ENCODE peak calls at places on chromosomes 2 and 18, in eight cellular contexts. One of them, this sample, is unnamed.

GRCh38 chr18:62625019-62625418 is 90.3 kb upstream of the PHLPP1 start:
- DNase-seq in activated naive CD4-positive, alpha-beta T cell treated with Interleukin-2 at 50 U/mL for 16 hours: no peak
- DNase-seq in lower lobe of right lung: no peak
- DNase-seq in nucleus accumbens: no peak
- DNase-seq in hippocampal formation: no peak
- DNase-seq in HFFc6: no peak
- DNase-seq in iPS-NIHi11: no peak
- DNase-seq in activated T-cell treated with anti-CD3 and anti-CD28 coated beads, Interleukin-2, amount 50 U/mL, for 1 hour: no peak
- DNase-seq in this sample: no peak

GRCh38 chr2:224046752-224047151 is 7.7 kb upstream of the SERPINE2 start:
- DNase-seq in nucleus accumbens: no peak
- DNase-seq in hippocampal formation: no peak
- DNase-seq in activated naive CD4-positive, alpha-beta T cell treated with Interleukin-2 at 50 U/mL for 16 hours: no peak
- DNase-seq in HFFc6: no peak
- DNase-seq in activated T-cell treated with anti-CD3 and anti-CD28 coated beads, Interleukin-2, amount 50 U/mL, for 1 hour: no peak
- DNase-seq in lower lobe of right lung: no peak
- DNase-seq in iPS-NIHi11: no peak
- DNase-seq in this sample: no peak

GRCh38 chr2:102801098-102801718 is 39.4 kb downstream of the TMEM182 start:
- DNase-seq in HFFc6: no peak
- DNase-seq in iPS-NIHi11: no peak
- DNase-seq in activated naive CD4-positive, alpha-beta T cell treated with Interleukin-2 at 50 U/mL for 16 hours: no peak
- DNase-seq in nucleus accumbens: no peak
- DNase-seq in lower lobe of right lung: no peak
- DNase-seq in activated T-cell treated with anti-CD3 and anti-CD28 coated beads, Interleukin-2, amount 50 U/mL, for 1 hour: no peak
- DNase-seq in hippocampal formation: no peak
- DNase-seq in this sample: no peak

GRCh38 chr2:31083204-31083993 is 54.8 kb downstream of the GALNT14 start:
- DNase-seq in HFFc6: no peak
- DNase-seq in nucleus accumbens: no peak
- DNase-seq in iPS-NIHi11: no peak
- DNase-seq in activated naive CD4-positive, alpha-beta T cell treated with Interleukin-2 at 50 U/mL for 16 hours: no peak
- DNase-seq in lower lobe of right lung: no peak
- DNase-seq in hippocampal formation: no peak
- DNase-seq in activated T-cell treated with anti-CD3 and anti-CD28 coated beads, Interleukin-2, amount 50 U/mL, for 1 hour: no peak
- DNase-seq in this sample: no peak

GRCh38 chr2:9637330-9637729 is 6.5 kb upstream of the YWHAQ start:
- DNase-seq in activated T-cell treated with anti-CD3 and anti-CD28 coated beads, Interleukin-2, amount 50 U/mL, for 1 hour: no peak
- DNase-seq in activated naive CD4-positive, alpha-beta T cell treated with Interleukin-2 at 50 U/mL for 16 hours: no peak
- DNase-seq in HFFc6: peak
- DNase-seq in lower lobe of right lung: no peak
- DNase-seq in nucleus accumbens: peak
- DNase-seq in hippocampal formation: peak
- DNase-seq in iPS-NIHi11: no peak
- DNase-seq in this sample: peak

GRCh38 chr2:3130889-3131635 is 246.6 kb downstream of the EIPR1 start:
- DNase-seq in nucleus accumbens: no peak
- DNase-seq in activated T-cell treated with anti-CD3 and anti-CD28 coated beads, Interleukin-2, amount 50 U/mL, for 1 hour: no peak
- DNase-seq in lower lobe of right lung: no peak
- DNase-seq in activated naive CD4-positive, alpha-beta T cell treated with Interleukin-2 at 50 U/mL for 16 hours: no peak
- DNase-seq in iPS-NIHi11: no peak
- DNase-seq in hippocampal formation: no peak
- DNase-seq in HFFc6: no peak
- DNase-seq in this sample: no peak

GRCh38 chr2:204199357-204199756 is 262.8 kb downstream of the ICOS start:
- DNase-seq in hippocampal formation: no peak
- DNase-seq in iPS-NIHi11: no peak
- DNase-seq in activated naive CD4-positive, alpha-beta T cell treated with Interleukin-2 at 50 U/mL for 16 hours: no peak
- DNase-seq in activated T-cell treated with anti-CD3 and anti-CD28 coated beads, Interleukin-2, amount 50 U/mL, for 1 hour: no peak
- DNase-seq in lower lobe of right lung: no peak
- DNase-seq in HFFc6: no peak
- DNase-seq in nucleus accumbens: no peak
- DNase-seq in this sample: no peak

GRCh38 chr18:62106271-62106670 is 80.6 kb downstream of the PIGN start:
- DNase-seq in activated naive CD4-positive, alpha-beta T cell treated with Interleukin-2 at 50 U/mL for 16 hours: no peak
- DNase-seq in hippocampal formation: no peak
- DNase-seq in HFFc6: no peak
- DNase-seq in nucleus accumbens: no peak
- DNase-seq in lower lobe of right lung: no peak
- DNase-seq in activated T-cell treated with anti-CD3 and anti-CD28 coated beads, Interleukin-2, amount 50 U/mL, for 1 hour: no peak
- DNase-seq in iPS-NIHi11: no peak
- DNase-seq in this sample: no peak

GRCh38 chr2:18977409-18977808 is 381.0 kb downstream of the OSR1 start:
- DNase-seq in nucleus accumbens: no peak
- DNase-seq in hippocampal formation: no peak
- DNase-seq in lower lobe of right lung: no peak
- DNase-seq in HFFc6: no peak
- DNase-seq in activated naive CD4-positive, alpha-beta T cell treated with Interleukin-2 at 50 U/mL for 16 hours: no peak
- DNase-seq in iPS-NIHi11: no peak
- DNase-seq in activated T-cell treated with anti-CD3 and anti-CD28 coated beads, Interleukin-2, amount 50 U/mL, for 1 hour: no peak
- DNase-seq in this sample: no peak

GRCh38 chr2:108621689-108622681 is 87.7 kb downstream of the LIMS1 start:
- DNase-seq in iPS-NIHi11: no peak
- DNase-seq in activated T-cell treated with anti-CD3 and anti-CD28 coated beads, Interleukin-2, amount 50 U/mL, for 1 hour: no peak
- DNase-seq in HFFc6: no peak
- DNase-seq in hippocampal formation: no peak
- DNase-seq in activated naive CD4-positive, alpha-beta T cell treated with Interleukin-2 at 50 U/mL for 16 hours: peak
- DNase-seq in lower lobe of right lung: no peak
- DNase-seq in nucleus accumbens: no peak
- DNase-seq in this sample: no peak

GRCh38 chr2:119659601-119660342 is 19.2 kb upstream of the TMEM177 start:
- DNase-seq in HFFc6: no peak
- DNase-seq in activated T-cell treated with anti-CD3 and anti-CD28 coated beads, Interleukin-2, amount 50 U/mL, for 1 hour: peak
- DNase-seq in iPS-NIHi11: peak
- DNase-seq in lower lobe of right lung: no peak
- DNase-seq in hippocampal formation: no peak
- DNase-seq in nucleus accumbens: no peak
- DNase-seq in activated naive CD4-positive, alpha-beta T cell treated with Interleukin-2 at 50 U/mL for 16 hours: peak
- DNase-seq in this sample: no peak

GRCh38 chr18:43671431-43671830 is 394.1 kb upstream of the SYT4 start:
- DNase-seq in hippocampal formation: no peak
- DNase-seq in activated T-cell treated with anti-CD3 and anti-CD28 coated beads, Interleukin-2, amount 50 U/mL, for 1 hour: no peak
- DNase-seq in HFFc6: no peak
- DNase-seq in nucleus accumbens: no peak
- DNase-seq in lower lobe of right lung: no peak
- DNase-seq in iPS-NIHi11: no peak
- DNase-seq in activated naive CD4-positive, alpha-beta T cell treated with Interleukin-2 at 50 U/mL for 16 hours: no peak
- DNase-seq in this sample: no peak

GRCh38 chr18:22515250-22515649 is 97.5 kb upstream of the CTAGE1 start:
- DNase-seq in iPS-NIHi11: no peak
- DNase-seq in activated naive CD4-positive, alpha-beta T cell treated with Interleukin-2 at 50 U/mL for 16 hours: no peak
- DNase-seq in HFFc6: no peak
- DNase-seq in lower lobe of right lung: no peak
- DNase-seq in nucleus accumbens: no peak
- DNase-seq in activated T-cell treated with anti-CD3 and anti-CD28 coated beads, Interleukin-2, amount 50 U/mL, for 1 hour: no peak
- DNase-seq in hippocampal formation: no peak
- DNase-seq in this sample: no peak

GRCh38 chr18:3012306-3012919 is 531 bp downstream of the LPIN2 start:
- DNase-seq in lower lobe of right lung: no peak
- DNase-seq in activated naive CD4-positive, alpha-beta T cell treated with Interleukin-2 at 50 U/mL for 16 hours: peak
- DNase-seq in hippocampal formation: peak
- DNase-seq in iPS-NIHi11: peak
- DNase-seq in nucleus accumbens: peak
- DNase-seq in activated T-cell treated with anti-CD3 and anti-CD28 coated beads, Interleukin-2, amount 50 U/mL, for 1 hour: no peak
- DNase-seq in HFFc6: no peak
- DNase-seq in this sample: peak

GRCh38 chr2:61356261-61356957 is 114.5 kb downstream of the USP34 start:
- DNase-seq in activated naive CD4-positive, alpha-beta T cell treated with Interleukin-2 at 50 U/mL for 16 hours: no peak
- DNase-seq in nucleus accumbens: no peak
- DNase-seq in HFFc6: no peak
- DNase-seq in iPS-NIHi11: no peak
- DNase-seq in activated T-cell treated with anti-CD3 and anti-CD28 coated beads, Interleukin-2, amount 50 U/mL, for 1 hour: no peak
- DNase-seq in lower lobe of right lung: peak
- DNase-seq in hippocampal formation: no peak
- DNase-seq in this sample: no peak

GRCh38 chr2:42172566-42172965 is 3.4 kb downstream of the EML4 start:
- DNase-seq in HFFc6: no peak
- DNase-seq in lower lobe of right lung: no peak
- DNase-seq in iPS-NIHi11: no peak
- DNase-seq in nucleus accumbens: no peak
- DNase-seq in hippocampal formation: no peak
- DNase-seq in activated T-cell treated with anti-CD3 and anti-CD28 coated beads, Interleukin-2, amount 50 U/mL, for 1 hour: no peak
- DNase-seq in activated naive CD4-positive, alpha-beta T cell treated with Interleukin-2 at 50 U/mL for 16 hours: no peak
- DNase-seq in this sample: no peak

GRCh38 chr2:233100192-233100998 is 40.3 kb downstream of the INPP5D start:
- DNase-seq in HFFc6: no peak
- DNase-seq in activated naive CD4-positive, alpha-beta T cell treated with Interleukin-2 at 50 U/mL for 16 hours: peak
- DNase-seq in lower lobe of right lung: no peak
- DNase-seq in activated T-cell treated with anti-CD3 and anti-CD28 coated beads, Interleukin-2, amount 50 U/mL, for 1 hour: peak
- DNase-seq in iPS-NIHi11: no peak
- DNase-seq in nucleus accumbens: no peak
- DNase-seq in hippocampal formation: no peak
- DNase-seq in this sample: no peak